ENCODE peak calls at places on chromosomes 16 and 17, in five cellular contexts. T, E, Y, Q and R are unnamed samples.

GRCh38 chr17:41870097-41870496 is 4.9 kb upstream of the KLHL11 start:
- DNase-seq in T (no peak), E (no peak), Y (no peak), Q (no peak), R (no peak)

GRCh38 chr17:41322264-41322902 is 6.9 kb upstream of the KRTAP17-1 start:
- DNase-seq in T (peak; percentile 61), E (peak; percentile 57), Y (peak; percentile 35), Q (no peak), R (peak; percentile 79)

GRCh38 chr17:80706454-80706853 is 161.8 kb downstream of the RPTOR start:
- DNase-seq in T (no peak), E (no peak), Y (no peak), Q (no peak), R (no peak)

GRCh38 chr17:71828182-71828596 is 292.6 kb upstream of the SOX9 start:
- DNase-seq in T (peak; percentile 70), E (no peak), Y (no peak), Q (no peak), R (peak; percentile 3)

GRCh38 chr17:21218101-21218500 is 4.1 kb upstream of the TMEM11 start:
- DNase-seq in T (no peak), E (no peak), Y (no peak), Q (no peak), R (no peak)

GRCh38 chr17:40355123-40355803 is 9.3 kb downstream of the GJD3 start:
- DNase-seq in T (peak; percentile 90), E (peak; percentile 3), Y (peak; percentile 70), Q (peak; percentile 72), R (no peak)

GRCh38 chr16:47713225-47713595 is 252.1 kb downstream of the PHKB start:
- DNase-seq in T (peak; percentile 28), E (no peak), Y (peak; percentile 40), Q (no peak), R (peak; percentile 16)

GRCh38 chr16:87415441-87415840 is 23.3 kb downstream of the MAP1LC3B start:
- DNase-seq in T (no peak), E (no peak), Y (no peak), Q (no peak), R (no peak)

GRCh38 chr17:61818225-61818624 is 45.1 kb downstream of the BRIP1 start:
- DNase-seq in T (no peak), E (no peak), Y (no peak), Q (no peak), R (no peak)

GRCh38 chr17:28347261-28347891 is 10.0 kb downstream of the POLDIP2 start:
- DNase-seq in T (peak; percentile 83), E (no peak), Y (no peak), Q (no peak), R (peak; percentile 96)